ENCODE peak calls at places on chromosomes 2 and 18, in nine cellular contexts. One of them, this sample, is unnamed.

GRCh38 chr2:159290289-159290907 is 3.9 kb upstream of the WDSUB1 start:
- DNase-seq in NCI-H2171 treated with DMSO at 0.1 percent for 48 hours: peak
- DNase-seq in NCI-H1092: no peak
- DNase-seq in PC-9: no peak
- DNase-seq in fibroblast of the conjunctiva: peak
- DNase-seq in left cardiac atrium: no peak
- DNase-seq in stimulated activated CD8-positive, alpha-beta memory T cell treated with anti-CD3 and anti-CD28 coated beads, Interleukin-2, amount 100 ng/mL, for 48 hours: no peak
- DNase-seq in activated CD4-positive, alpha-beta T cell treated with anti-CD3 and anti-CD28 coated beads, Interleukin-2, amount 50 U/mL, for 24 hours: no peak
- DNase-seq in T1000: no peak
- DNase-seq in this sample: no peak

GRCh38 chr18:36329684-36330434 is 32.3 kb downstream of the FHOD3 start:
- DNase-seq in NCI-H2171 treated with DMSO at 0.1 percent for 48 hours: no peak
- DNase-seq in NCI-H1092: no peak
- DNase-seq in PC-9: no peak
- DNase-seq in fibroblast of the conjunctiva: no peak
- DNase-seq in left cardiac atrium: no peak
- DNase-seq in stimulated activated CD8-positive, alpha-beta memory T cell treated with anti-CD3 and anti-CD28 coated beads, Interleukin-2, amount 100 ng/mL, for 48 hours: no peak
- DNase-seq in activated CD4-positive, alpha-beta T cell treated with anti-CD3 and anti-CD28 coated beads, Interleukin-2, amount 50 U/mL, for 24 hours: no peak
- DNase-seq in T1000: no peak
- DNase-seq in this sample: no peak

GRCh38 chr2:187826023-187826422 is 271.8 kb upstream of the TFPI start:
- DNase-seq in NCI-H2171 treated with DMSO at 0.1 percent for 48 hours: no peak
- DNase-seq in NCI-H1092: no peak
- DNase-seq in PC-9: no peak
- DNase-seq in fibroblast of the conjunctiva: no peak
- DNase-seq in left cardiac atrium: no peak
- DNase-seq in stimulated activated CD8-positive, alpha-beta memory T cell treated with anti-CD3 and anti-CD28 coated beads, Interleukin-2, amount 100 ng/mL, for 48 hours: no peak
- DNase-seq in activated CD4-positive, alpha-beta T cell treated with anti-CD3 and anti-CD28 coated beads, Interleukin-2, amount 50 U/mL, for 24 hours: no peak
- DNase-seq in T1000: no peak
- DNase-seq in this sample: no peak

GRCh38 chr2:72993147-72993546 is 75.8 kb downstream of the EMX1 start:
- DNase-seq in NCI-H2171 treated with DMSO at 0.1 percent for 48 hours: peak
- DNase-seq in NCI-H1092: no peak
- DNase-seq in PC-9: no peak
- DNase-seq in fibroblast of the conjunctiva: no peak
- DNase-seq in left cardiac atrium: no peak
- DNase-seq in stimulated activated CD8-positive, alpha-beta memory T cell treated with anti-CD3 and anti-CD28 coated beads, Interleukin-2, amount 100 ng/mL, for 48 hours: no peak
- DNase-seq in activated CD4-positive, alpha-beta T cell treated with anti-CD3 and anti-CD28 coated beads, Interleukin-2, amount 50 U/mL, for 24 hours: peak
- DNase-seq in T1000: no peak
- DNase-seq in this sample: peak

GRCh38 chr2:161990741-161991140 is 83.3 kb downstream of the DPP4 start:
- DNase-seq in NCI-H2171 treated with DMSO at 0.1 percent for 48 hours: no peak
- DNase-seq in NCI-H1092: no peak
- DNase-seq in PC-9: peak
- DNase-seq in fibroblast of the conjunctiva: peak
- DNase-seq in left cardiac atrium: no peak
- DNase-seq in stimulated activated CD8-positive, alpha-beta memory T cell treated with anti-CD3 and anti-CD28 coated beads, Interleukin-2, amount 100 ng/mL, for 48 hours: no peak
- DNase-seq in activated CD4-positive, alpha-beta T cell treated with anti-CD3 and anti-CD28 coated beads, Interleukin-2, amount 50 U/mL, for 24 hours: no peak
- DNase-seq in T1000: peak
- DNase-seq in this sample: no peak

GRCh38 chr2:218736535-218736934 is 25.9 kb downstream of the TTLL4 start:
- DNase-seq in NCI-H2171 treated with DMSO at 0.1 percent for 48 hours: no peak
- DNase-seq in NCI-H1092: no peak
- DNase-seq in PC-9: no peak
- DNase-seq in fibroblast of the conjunctiva: no peak
- DNase-seq in left cardiac atrium: no peak
- DNase-seq in stimulated activated CD8-positive, alpha-beta memory T cell treated with anti-CD3 and anti-CD28 coated beads, Interleukin-2, amount 100 ng/mL, for 48 hours: no peak
- DNase-seq in activated CD4-positive, alpha-beta T cell treated with anti-CD3 and anti-CD28 coated beads, Interleukin-2, amount 50 U/mL, for 24 hours: no peak
- DNase-seq in T1000: no peak
- DNase-seq in this sample: no peak

GRCh38 chr2:178796079-178796677 is 11.0 kb downstream of the TTN start:
- DNase-seq in NCI-H2171 treated with DMSO at 0.1 percent for 48 hours: peak
- DNase-seq in NCI-H1092: no peak
- DNase-seq in PC-9: peak
- DNase-seq in fibroblast of the conjunctiva: peak
- DNase-seq in left cardiac atrium: no peak
- DNase-seq in stimulated activated CD8-positive, alpha-beta memory T cell treated with anti-CD3 and anti-CD28 coated beads, Interleukin-2, amount 100 ng/mL, for 48 hours: no peak
- DNase-seq in activated CD4-positive, alpha-beta T cell treated with anti-CD3 and anti-CD28 coated beads, Interleukin-2, amount 50 U/mL, for 24 hours: no peak
- DNase-seq in T1000: no peak
- DNase-seq in this sample: no peak

GRCh38 chr2:9800639-9800974 is 42.7 kb upstream of the TAF1B start:
- DNase-seq in NCI-H2171 treated with DMSO at 0.1 percent for 48 hours: no peak
- DNase-seq in NCI-H1092: no peak
- DNase-seq in PC-9: no peak
- DNase-seq in fibroblast of the conjunctiva: no peak
- DNase-seq in left cardiac atrium: no peak
- DNase-seq in stimulated activated CD8-positive, alpha-beta memory T cell treated with anti-CD3 and anti-CD28 coated beads, Interleukin-2, amount 100 ng/mL, for 48 hours: no peak
- DNase-seq in activated CD4-positive, alpha-beta T cell treated with anti-CD3 and anti-CD28 coated beads, Interleukin-2, amount 50 U/mL, for 24 hours: no peak
- DNase-seq in T1000: no peak
- DNase-seq in this sample: no peak

GRCh38 chr2:80858955-80859354 is 554.4 kb upstream of the LRRTM1 start:
- DNase-seq in NCI-H2171 treated with DMSO at 0.1 percent for 48 hours: no peak
- DNase-seq in NCI-H1092: no peak
- DNase-seq in PC-9: no peak
- DNase-seq in fibroblast of the conjunctiva: no peak
- DNase-seq in left cardiac atrium: no peak
- DNase-seq in stimulated activated CD8-positive, alpha-beta memory T cell treated with anti-CD3 and anti-CD28 coated beads, Interleukin-2, amount 100 ng/mL, for 48 hours: no peak
- DNase-seq in activated CD4-positive, alpha-beta T cell treated with anti-CD3 and anti-CD28 coated beads, Interleukin-2, amount 50 U/mL, for 24 hours: no peak
- DNase-seq in T1000: no peak
- DNase-seq in this sample: no peak

GRCh38 chr2:88874063-88874657 is 182.7 kb downstream of the RPIA start:
- DNase-seq in NCI-H2171 treated with DMSO at 0.1 percent for 48 hours: peak
- DNase-seq in NCI-H1092: peak
- DNase-seq in PC-9: peak
- DNase-seq in fibroblast of the conjunctiva: peak
- DNase-seq in left cardiac atrium: no peak
- DNase-seq in stimulated activated CD8-positive, alpha-beta memory T cell treated with anti-CD3 and anti-CD28 coated beads, Interleukin-2, amount 100 ng/mL, for 48 hours: peak
- DNase-seq in activated CD4-positive, alpha-beta T cell treated with anti-CD3 and anti-CD28 coated beads, Interleukin-2, amount 50 U/mL, for 24 hours: peak
- DNase-seq in T1000: peak
- DNase-seq in this sample: peak

GRCh38 chr2:237449193-237449797 is 35.3 kb upstream of the COL6A3 start:
- DNase-seq in NCI-H2171 treated with DMSO at 0.1 percent for 48 hours: no peak
- DNase-seq in NCI-H1092: no peak
- DNase-seq in PC-9: no peak
- DNase-seq in fibroblast of the conjunctiva: no peak
- DNase-seq in left cardiac atrium: peak
- DNase-seq in stimulated activated CD8-positive, alpha-beta memory T cell treated with anti-CD3 and anti-CD28 coated beads, Interleukin-2, amount 100 ng/mL, for 48 hours: no peak
- DNase-seq in activated CD4-positive, alpha-beta T cell treated with anti-CD3 and anti-CD28 coated beads, Interleukin-2, amount 50 U/mL, for 24 hours: no peak
- DNase-seq in T1000: no peak
- DNase-seq in this sample: no peak

GRCh38 chr2:205947621-205948495 is 138.1 kb downstream of the INO80D start:
- DNase-seq in NCI-H2171 treated with DMSO at 0.1 percent for 48 hours: peak
- DNase-seq in NCI-H1092: peak
- DNase-seq in PC-9: no peak
- DNase-seq in fibroblast of the conjunctiva: peak
- DNase-seq in left cardiac atrium: peak
- DNase-seq in stimulated activated CD8-positive, alpha-beta memory T cell treated with anti-CD3 and anti-CD28 coated beads, Interleukin-2, amount 100 ng/mL, for 48 hours: peak
- DNase-seq in activated CD4-positive, alpha-beta T cell treated with anti-CD3 and anti-CD28 coated beads, Interleukin-2, amount 50 U/mL, for 24 hours: peak
- DNase-seq in T1000: peak
- DNase-seq in this sample: peak

GRCh38 chr2:217393585-217394032 is 533.7 kb upstream of the TNP1 start:
- DNase-seq in NCI-H2171 treated with DMSO at 0.1 percent for 48 hours: no peak
- DNase-seq in NCI-H1092: no peak
- DNase-seq in PC-9: no peak
- DNase-seq in fibroblast of the conjunctiva: peak
- DNase-seq in left cardiac atrium: peak
- DNase-seq in stimulated activated CD8-positive, alpha-beta memory T cell treated with anti-CD3 and anti-CD28 coated beads, Interleukin-2, amount 100 ng/mL, for 48 hours: no peak
- DNase-seq in activated CD4-positive, alpha-beta T cell treated with anti-CD3 and anti-CD28 coated beads, Interleukin-2, amount 50 U/mL, for 24 hours: no peak
- DNase-seq in T1000: peak
- DNase-seq in this sample: no peak

GRCh38 chr2:134549104-134549503 is 169.7 kb downstream of the TMEM163 start:
- DNase-seq in NCI-H2171 treated with DMSO at 0.1 percent for 48 hours: no peak
- DNase-seq in NCI-H1092: no peak
- DNase-seq in PC-9: no peak
- DNase-seq in fibroblast of the conjunctiva: peak
- DNase-seq in left cardiac atrium: no peak
- DNase-seq in stimulated activated CD8-positive, alpha-beta memory T cell treated with anti-CD3 and anti-CD28 coated beads, Interleukin-2, amount 100 ng/mL, for 48 hours: no peak
- DNase-seq in activated CD4-positive, alpha-beta T cell treated with anti-CD3 and anti-CD28 coated beads, Interleukin-2, amount 50 U/mL, for 24 hours: no peak
- DNase-seq in T1000: no peak
- DNase-seq in this sample: no peak

GRCh38 chr2:80050246-80050645 is 254.3 kb downstream of the LRRTM1 start:
- DNase-seq in NCI-H2171 treated with DMSO at 0.1 percent for 48 hours: peak
- DNase-seq in NCI-H1092: peak
- DNase-seq in PC-9: no peak
- DNase-seq in fibroblast of the conjunctiva: no peak
- DNase-seq in left cardiac atrium: no peak
- DNase-seq in stimulated activated CD8-positive, alpha-beta memory T cell treated with anti-CD3 and anti-CD28 coated beads, Interleukin-2, amount 100 ng/mL, for 48 hours: no peak
- DNase-seq in activated CD4-positive, alpha-beta T cell treated with anti-CD3 and anti-CD28 coated beads, Interleukin-2, amount 50 U/mL, for 24 hours: no peak
- DNase-seq in T1000: no peak
- DNase-seq in this sample: no peak

GRCh38 chr18:36283448-36283847 is 14.1 kb upstream of the FHOD3 start:
- DNase-seq in NCI-H2171 treated with DMSO at 0.1 percent for 48 hours: no peak
- DNase-seq in NCI-H1092: no peak
- DNase-seq in PC-9: no peak
- DNase-seq in fibroblast of the conjunctiva: no peak
- DNase-seq in left cardiac atrium: no peak
- DNase-seq in stimulated activated CD8-positive, alpha-beta memory T cell treated with anti-CD3 and anti-CD28 coated beads, Interleukin-2, amount 100 ng/mL, for 48 hours: no peak
- DNase-seq in activated CD4-positive, alpha-beta T cell treated with anti-CD3 and anti-CD28 coated beads, Interleukin-2, amount 50 U/mL, for 24 hours: no peak
- DNase-seq in T1000: no peak
- DNase-seq in this sample: no peak

GRCh38 chr18:52670903-52671302 is 330.9 kb downstream of the DCC start:
- DNase-seq in NCI-H2171 treated with DMSO at 0.1 percent for 48 hours: peak
- DNase-seq in NCI-H1092: peak
- DNase-seq in PC-9: no peak
- DNase-seq in fibroblast of the conjunctiva: no peak
- DNase-seq in left cardiac atrium: no peak
- DNase-seq in stimulated activated CD8-positive, alpha-beta memory T cell treated with anti-CD3 and anti-CD28 coated beads, Interleukin-2, amount 100 ng/mL, for 48 hours: no peak
- DNase-seq in activated CD4-positive, alpha-beta T cell treated with anti-CD3 and anti-CD28 coated beads, Interleukin-2, amount 50 U/mL, for 24 hours: no peak
- DNase-seq in T1000: no peak
- DNase-seq in this sample: no peak

GRCh38 chr18:67599277-67599676 is 82.8 kb upstream of the DSEL start:
- DNase-seq in NCI-H2171 treated with DMSO at 0.1 percent for 48 hours: no peak
- DNase-seq in NCI-H1092: no peak
- DNase-seq in PC-9: no peak
- DNase-seq in fibroblast of the conjunctiva: no peak
- DNase-seq in left cardiac atrium: no peak
- DNase-seq in stimulated activated CD8-positive, alpha-beta memory T cell treated with anti-CD3 and anti-CD28 coated beads, Interleukin-2, amount 100 ng/mL, for 48 hours: no peak
- DNase-seq in activated CD4-positive, alpha-beta T cell treated with anti-CD3 and anti-CD28 coated beads, Interleukin-2, amount 50 U/mL, for 24 hours: no peak
- DNase-seq in T1000: no peak
- DNase-seq in this sample: no peak

GRCh38 chr2:241859436-241860183 is 916 bp upstream of the PDCD1 start:
- DNase-seq in NCI-H2171 treated with DMSO at 0.1 percent for 48 hours: peak
- DNase-seq in NCI-H1092: no peak
- DNase-seq in PC-9: no peak
- DNase-seq in fibroblast of the conjunctiva: no peak
- DNase-seq in left cardiac atrium: peak
- DNase-seq in stimulated activated CD8-positive, alpha-beta memory T cell treated with anti-CD3 and anti-CD28 coated beads, Interleukin-2, amount 100 ng/mL, for 48 hours: peak
- DNase-seq in activated CD4-positive, alpha-beta T cell treated with anti-CD3 and anti-CD28 coated beads, Interleukin-2, amount 50 U/mL, for 24 hours: peak
- DNase-seq in T1000: no peak
- DNase-seq in this sample: no peak

GRCh38 chr2:29902356-29902755 is 19.0 kb downstream of the ALK start:
- DNase-seq in NCI-H2171 treated with DMSO at 0.1 percent for 48 hours: no peak
- DNase-seq in NCI-H1092: no peak
- DNase-seq in PC-9: no peak
- DNase-seq in fibroblast of the conjunctiva: no peak
- DNase-seq in left cardiac atrium: no peak
- DNase-seq in stimulated activated CD8-positive, alpha-beta memory T cell treated with anti-CD3 and anti-CD28 coated beads, Interleukin-2, amount 100 ng/mL, for 48 hours: no peak
- DNase-seq in activated CD4-positive, alpha-beta T cell treated with anti-CD3 and anti-CD28 coated beads, Interleukin-2, amount 50 U/mL, for 24 hours: no peak
- DNase-seq in T1000: no peak
- DNase-seq in this sample: no peak

GRCh38 chr2:121251497-121251896 is 33.5 kb downstream of the TFCP2L1 start:
- DNase-seq in NCI-H2171 treated with DMSO at 0.1 percent for 48 hours: no peak
- DNase-seq in NCI-H1092: no peak
- DNase-seq in PC-9: no peak
- DNase-seq in fibroblast of the conjunctiva: no peak
- DNase-seq in left cardiac atrium: no peak
- DNase-seq in stimulated activated CD8-positive, alpha-beta memory T cell treated with anti-CD3 and anti-CD28 coated beads, Interleukin-2, amount 100 ng/mL, for 48 hours: no peak
- DNase-seq in activated CD4-positive, alpha-beta T cell treated with anti-CD3 and anti-CD28 coated beads, Interleukin-2, amount 50 U/mL, for 24 hours: no peak
- DNase-seq in T1000: no peak
- DNase-seq in this sample: no peak

GRCh38 chr2:70541481-70542020 is 12.1 kb downstream of the TGFA start:
- DNase-seq in NCI-H2171 treated with DMSO at 0.1 percent for 48 hours: peak
- DNase-seq in NCI-H1092: no peak
- DNase-seq in PC-9: peak
- DNase-seq in fibroblast of the conjunctiva: no peak
- DNase-seq in left cardiac atrium: no peak
- DNase-seq in stimulated activated CD8-positive, alpha-beta memory T cell treated with anti-CD3 and anti-CD28 coated beads, Interleukin-2, amount 100 ng/mL, for 48 hours: no peak
- DNase-seq in activated CD4-positive, alpha-beta T cell treated with anti-CD3 and anti-CD28 coated beads, Interleukin-2, amount 50 U/mL, for 24 hours: no peak
- DNase-seq in T1000: no peak
- DNase-seq in this sample: no peak

GRCh38 chr2:149329068-149329467 is 1.3 kb upstream of the LYPD6 start:
- DNase-seq in NCI-H2171 treated with DMSO at 0.1 percent for 48 hours: no peak
- DNase-seq in NCI-H1092: no peak
- DNase-seq in PC-9: no peak
- DNase-seq in fibroblast of the conjunctiva: no peak
- DNase-seq in left cardiac atrium: no peak
- DNase-seq in stimulated activated CD8-positive, alpha-beta memory T cell treated with anti-CD3 and anti-CD28 coated beads, Interleukin-2, amount 100 ng/mL, for 48 hours: no peak
- DNase-seq in activated CD4-positive, alpha-beta T cell treated with anti-CD3 and anti-CD28 coated beads, Interleukin-2, amount 50 U/mL, for 24 hours: no peak
- DNase-seq in T1000: no peak
- DNase-seq in this sample: no peak

GRCh38 chr2:118443596-118443995 is 355.3 kb downstream of the INSIG2 start:
- DNase-seq in NCI-H2171 treated with DMSO at 0.1 percent for 48 hours: no peak
- DNase-seq in NCI-H1092: no peak
- DNase-seq in PC-9: peak
- DNase-seq in fibroblast of the conjunctiva: peak
- DNase-seq in left cardiac atrium: no peak
- DNase-seq in stimulated activated CD8-positive, alpha-beta memory T cell treated with anti-CD3 and anti-CD28 coated beads, Interleukin-2, amount 100 ng/mL, for 48 hours: no peak
- DNase-seq in activated CD4-positive, alpha-beta T cell treated with anti-CD3 and anti-CD28 coated beads, Interleukin-2, amount 50 U/mL, for 24 hours: no peak
- DNase-seq in T1000: no peak
- DNase-seq in this sample: no peak

This sample was measured in T-cell.